ENCODE peak calls at places on chromosomes 3 and 15, in five cellular contexts. One of them, this sample, is unnamed.

GRCh38 chr3:47554335-47554734 is 24.3 kb downstream of the CSPG5 start:
- DNase-seq in neuronal stem cell: no peak
- DNase-seq in breast epithelium: no peak
- DNase-seq in uterus: no peak
- DNase-seq in endodermal cell: no peak
- DNase-seq in this sample: no peak

GRCh38 chr3:87227104-87227834 is at the start of gene CHMP2B:
- DNase-seq in neuronal stem cell: peak; percentile 89
- DNase-seq in breast epithelium: peak; percentile 93
- DNase-seq in uterus: peak; percentile 93
- DNase-seq in endodermal cell: peak; percentile 97
- DNase-seq in this sample: peak; percentile 95

GRCh38 chr3:122021811-122022401 is at the start of gene ILDR1:
- DNase-seq in neuronal stem cell: no peak
- DNase-seq in breast epithelium: peak; percentile 56
- DNase-seq in uterus: no peak
- DNase-seq in endodermal cell: peak; percentile 81
- DNase-seq in this sample: peak; percentile 19

GRCh38 chr3:129549805-129550204 is 6.8 kb downstream of the H1-8 start:
- DNase-seq in neuronal stem cell: no peak
- DNase-seq in breast epithelium: no peak
- DNase-seq in uterus: no peak
- DNase-seq in endodermal cell: no peak
- DNase-seq in this sample: no peak

GRCh38 chr3:22349445-22349844 is 598.4 kb upstream of the ZNF385D start:
- DNase-seq in neuronal stem cell: no peak
- DNase-seq in breast epithelium: no peak
- DNase-seq in uterus: no peak
- DNase-seq in endodermal cell: no peak
- DNase-seq in this sample: no peak

GRCh38 chr15:68445351-68445750 is 13.4 kb upstream of the ITGA11 start:
- DNase-seq in neuronal stem cell: no peak
- DNase-seq in breast epithelium: no peak
- DNase-seq in uterus: no peak
- DNase-seq in endodermal cell: no peak
- DNase-seq in this sample: no peak

GRCh38 chr3:128449111-128449638 is 17.5 kb downstream of the DNAJB8 start:
- DNase-seq in neuronal stem cell: no peak
- DNase-seq in breast epithelium: no peak
- DNase-seq in uterus: no peak
- DNase-seq in endodermal cell: no peak
- DNase-seq in this sample: no peak

GRCh38 chr3:179973931-179974361 is 62.8 kb downstream of the PEX5L start:
- DNase-seq in neuronal stem cell: peak; percentile 59
- DNase-seq in breast epithelium: no peak
- DNase-seq in uterus: no peak
- DNase-seq in endodermal cell: peak; percentile 69
- DNase-seq in this sample: no peak

GRCh38 chr15:22810735-22811338 is 24.4 kb downstream of the NIPA1 start:
- DNase-seq in neuronal stem cell: no peak
- DNase-seq in breast epithelium: no peak
- DNase-seq in uterus: no peak
- DNase-seq in endodermal cell: no peak
- DNase-seq in this sample: no peak

GRCh38 chr3:177131927-177132636 is 65.2 kb downstream of the TBL1XR1 start:
- DNase-seq in neuronal stem cell: no peak
- DNase-seq in breast epithelium: no peak
- DNase-seq in uterus: no peak
- DNase-seq in endodermal cell: no peak
- DNase-seq in this sample: no peak

GRCh38 chr15:47725924-47726323 is 8.6 kb downstream of the SEMA6D start:
- DNase-seq in neuronal stem cell: no peak
- DNase-seq in breast epithelium: no peak
- DNase-seq in uterus: no peak
- DNase-seq in endodermal cell: no peak
- DNase-seq in this sample: no peak

GRCh38 chr15:75732809-75733451 is 20.3 kb upstream of the CSPG4 start:
- DNase-seq in neuronal stem cell: peak; percentile 67
- DNase-seq in breast epithelium: no peak
- DNase-seq in uterus: peak; percentile 85
- DNase-seq in endodermal cell: peak; percentile 96
- DNase-seq in this sample: peak; percentile 76

GRCh38 chr15:74788716-74789151 is 6.9 kb downstream of the CSK start:
- DNase-seq in neuronal stem cell: no peak
- DNase-seq in breast epithelium: no peak
- DNase-seq in uterus: no peak
- DNase-seq in endodermal cell: no peak
- DNase-seq in this sample: no peak

GRCh38 chr15:86877171-86877631 is 797.5 kb downstream of the AGBL1 start:
- DNase-seq in neuronal stem cell: no peak
- DNase-seq in breast epithelium: no peak
- DNase-seq in uterus: no peak
- DNase-seq in endodermal cell: no peak
- DNase-seq in this sample: no peak

GRCh38 chr3:105970283-105970682 is 101.5 kb upstream of the CBLB start:
- DNase-seq in neuronal stem cell: no peak
- DNase-seq in breast epithelium: peak; percentile 52
- DNase-seq in uterus: no peak
- DNase-seq in endodermal cell: no peak
- DNase-seq in this sample: peak; percentile 96

GRCh38 chr15:99446565-99447496 is 119.0 kb upstream of the MEF2A start:
- DNase-seq in neuronal stem cell: no peak
- DNase-seq in breast epithelium: no peak
- DNase-seq in uterus: peak; percentile 10
- DNase-seq in endodermal cell: peak; percentile 52
- DNase-seq in this sample: no peak

GRCh38 chr3:129618186-129618820 is 11.8 kb upstream of the PLXND1 start:
- DNase-seq in neuronal stem cell: no peak
- DNase-seq in breast epithelium: no peak
- DNase-seq in uterus: no peak
- DNase-seq in endodermal cell: no peak
- DNase-seq in this sample: no peak

GRCh38 chr15:39392469-39393047 is 188.3 kb upstream of the THBS1 start:
- DNase-seq in neuronal stem cell: no peak
- DNase-seq in breast epithelium: no peak
- DNase-seq in uterus: no peak
- DNase-seq in endodermal cell: no peak
- DNase-seq in this sample: no peak

GRCh38 chr3:138511990-138512389 is 77.6 kb downstream of the ESYT3 start:
- DNase-seq in neuronal stem cell: no peak
- DNase-seq in breast epithelium: no peak
- DNase-seq in uterus: no peak
- DNase-seq in endodermal cell: no peak
- DNase-seq in this sample: no peak

GRCh38 chr3:180617049-180617448 is 15.1 kb downstream of the TTC14 start:
- DNase-seq in neuronal stem cell: no peak
- DNase-seq in breast epithelium: no peak
- DNase-seq in uterus: no peak
- DNase-seq in endodermal cell: no peak
- DNase-seq in this sample: no peak

GRCh38 chr3:128112406-128112968 is 11.1 kb downstream of the RUVBL1 start:
- DNase-seq in neuronal stem cell: no peak
- DNase-seq in breast epithelium: no peak
- DNase-seq in uterus: no peak
- DNase-seq in endodermal cell: no peak
- DNase-seq in this sample: no peak

GRCh38 chr3:150059241-150059640 is 88.5 kb upstream of the PFN2 start:
- DNase-seq in neuronal stem cell: no peak
- DNase-seq in breast epithelium: no peak
- DNase-seq in uterus: no peak
- DNase-seq in endodermal cell: no peak
- DNase-seq in this sample: no peak

GRCh38 chr3:71444028-71444860 is 139.3 kb downstream of the FOXP1 start:
- DNase-seq in neuronal stem cell: no peak
- DNase-seq in breast epithelium: peak; percentile 69
- DNase-seq in uterus: no peak
- DNase-seq in endodermal cell: no peak
- DNase-seq in this sample: no peak

GRCh38 chr15:43912991-43913927 is 86.5 kb downstream of the WDR76 start:
- DNase-seq in neuronal stem cell: no peak
- DNase-seq in breast epithelium: no peak
- DNase-seq in uterus: peak; percentile 27
- DNase-seq in endodermal cell: no peak
- DNase-seq in this sample: peak; percentile 97

GRCh38 chr3:172607305-172608121 is 84.3 kb upstream of the TNFSF10 start:
- DNase-seq in neuronal stem cell: no peak
- DNase-seq in breast epithelium: no peak
- DNase-seq in uterus: no peak
- DNase-seq in endodermal cell: peak; percentile 87
- DNase-seq in this sample: peak; percentile 94

GRCh38 chr3:192481638-192482037 is 245.7 kb downstream of the FGF12 start:
- DNase-seq in neuronal stem cell: no peak
- DNase-seq in breast epithelium: no peak
- DNase-seq in uterus: no peak
- DNase-seq in endodermal cell: no peak
- DNase-seq in this sample: no peak

GRCh38 chr3:147267431-147267830 is 138.9 kb downstream of the ZIC4 start:
- DNase-seq in neuronal stem cell: no peak
- DNase-seq in breast epithelium: no peak
- DNase-seq in uterus: no peak
- DNase-seq in endodermal cell: no peak
- DNase-seq in this sample: no peak

GRCh38 chr15:86690566-86690965 is 610.9 kb downstream of the AGBL1 start:
- DNase-seq in neuronal stem cell: no peak
- DNase-seq in breast epithelium: no peak
- DNase-seq in uterus: no peak
- DNase-seq in endodermal cell: no peak
- DNase-seq in this sample: no peak

GRCh38 chr3:71979155-71979554 is 194.2 kb upstream of the PROK2 start:
- DNase-seq in neuronal stem cell: no peak
- DNase-seq in breast epithelium: no peak
- DNase-seq in uterus: no peak
- DNase-seq in endodermal cell: no peak
- DNase-seq in this sample: no peak

GRCh38 chr3:53230041-53230621 is 25.7 kb downstream of the TKT start:
- DNase-seq in neuronal stem cell: no peak
- DNase-seq in breast epithelium: no peak
- DNase-seq in uterus: no peak
- DNase-seq in endodermal cell: peak; percentile 82
- DNase-seq in this sample: no peak

GRCh38 chr3:63576826-63577225 is 75.6 kb upstream of the SNTN start:
- DNase-seq in neuronal stem cell: no peak
- DNase-seq in breast epithelium: no peak
- DNase-seq in uterus: no peak
- DNase-seq in endodermal cell: peak; percentile 56
- DNase-seq in this sample: no peak

DNA sequence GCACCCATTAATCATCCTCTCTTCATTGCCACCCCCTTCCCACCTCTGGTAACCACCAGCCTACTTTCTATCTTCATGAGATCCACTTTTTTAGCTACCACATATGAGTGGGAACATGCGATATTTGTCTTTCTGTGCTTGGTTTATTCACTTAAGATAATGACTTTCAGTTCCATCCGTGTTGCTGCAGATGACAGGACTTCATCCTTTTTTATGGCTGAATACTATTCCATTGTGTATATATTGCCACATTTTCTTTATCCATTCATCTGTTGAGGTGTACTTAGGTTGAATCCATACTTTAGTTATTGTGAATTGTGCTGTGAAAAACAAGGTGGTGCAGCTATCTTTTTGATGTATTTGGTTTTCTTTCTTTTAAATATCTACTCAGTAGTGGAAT is 53.3 kb upstream of the NR2C2 start:
- DNase-seq in neuronal stem cell: no peak
- DNase-seq in breast epithelium: no peak
- DNase-seq in uterus: no peak
- DNase-seq in endodermal cell: no peak
- DNase-seq in this sample: no peak
- H3K4me1 ChIP-seq in neuronal stem cell: no peaks in the 10 kb centered on the region
- H3K4me1 ChIP-seq in breast epithelium: no peaks in the 10 kb centered on the region
- H3K4me1 ChIP-seq in uterus: no peaks in the 10 kb centered on the region
- H3K4me1 ChIP-seq in endodermal cell: no peaks in the 10 kb centered on the region
- H3K4me1 ChIP-seq in this sample: no peaks in the 10 kb centered on the region

GRCh38 chr3:50158747-50159146 is 3.6 kb downstream of the SEMA3F start:
- DNase-seq in neuronal stem cell: no peak
- DNase-seq in breast epithelium: no peak
- DNase-seq in uterus: no peak
- DNase-seq in endodermal cell: no peak
- DNase-seq in this sample: no peak

GRCh38 chr3:50161320-50161719 is 6.2 kb downstream of the SEMA3F start:
- DNase-seq in neuronal stem cell: no peak
- DNase-seq in breast epithelium: no peak
- DNase-seq in uterus: no peak
- DNase-seq in endodermal cell: no peak
- DNase-seq in this sample: no peak

GRCh38 chr3:50162034-50162883 is 7.1 kb downstream of the SEMA3F start:
- DNase-seq in neuronal stem cell: no peak
- DNase-seq in breast epithelium: no peak
- DNase-seq in uterus: no peak
- DNase-seq in endodermal cell: no peak
- DNase-seq in this sample: no peak

GRCh38 chr3:50157821-50158556 is 2.9 kb downstream of the SEMA3F start:
- DNase-seq in neuronal stem cell: no peak
- DNase-seq in breast epithelium: no peak
- DNase-seq in uterus: no peak
- DNase-seq in endodermal cell: no peak
- DNase-seq in this sample: peak; percentile 32

GRCh38 chr3:50160561-50160983 is 5.4 kb downstream of the SEMA3F start:
- DNase-seq in neuronal stem cell: no peak
- DNase-seq in breast epithelium: no peak
- DNase-seq in uterus: peak; percentile 50
- DNase-seq in endodermal cell: peak; percentile 78
- DNase-seq in this sample: peak; percentile 43
- H3K4me1 ChIP-seq in neuronal stem cell: peaks cover 41% of the 10 kb centered on the region
- H3K4me1 ChIP-seq in breast epithelium: peaks cover 21% of the 10 kb centered on the region
- H3K4me1 ChIP-seq in uterus: peaks cover 9% of the 10 kb centered on the region
- H3K4me1 ChIP-seq in endodermal cell: peaks cover 33% of the 10 kb centered on the region
- H3K4me1 ChIP-seq in this sample: peaks cover 34% of the 10 kb centered on the region

GRCh38 chr3:45599984-45600650 is 5.6 kb downstream of the LIMD1 start:
- DNase-seq in neuronal stem cell: no peak
- DNase-seq in breast epithelium: no peak
- DNase-seq in uterus: no peak
- DNase-seq in endodermal cell: no peak
- DNase-seq in this sample: no peak
- H3K4me1 ChIP-seq in neuronal stem cell: peaks cover 11% of the 10 kb centered on the region
- H3K4me1 ChIP-seq in breast epithelium: peaks cover 24% of the 10 kb centered on the region
- H3K4me1 ChIP-seq in uterus: peaks cover 11% of the 10 kb centered on the region
- H3K4me1 ChIP-seq in endodermal cell: peaks cover 4% of the 10 kb centered on the region
- H3K4me1 ChIP-seq in this sample: peaks cover 12% of the 10 kb centered on the region

DNA sequence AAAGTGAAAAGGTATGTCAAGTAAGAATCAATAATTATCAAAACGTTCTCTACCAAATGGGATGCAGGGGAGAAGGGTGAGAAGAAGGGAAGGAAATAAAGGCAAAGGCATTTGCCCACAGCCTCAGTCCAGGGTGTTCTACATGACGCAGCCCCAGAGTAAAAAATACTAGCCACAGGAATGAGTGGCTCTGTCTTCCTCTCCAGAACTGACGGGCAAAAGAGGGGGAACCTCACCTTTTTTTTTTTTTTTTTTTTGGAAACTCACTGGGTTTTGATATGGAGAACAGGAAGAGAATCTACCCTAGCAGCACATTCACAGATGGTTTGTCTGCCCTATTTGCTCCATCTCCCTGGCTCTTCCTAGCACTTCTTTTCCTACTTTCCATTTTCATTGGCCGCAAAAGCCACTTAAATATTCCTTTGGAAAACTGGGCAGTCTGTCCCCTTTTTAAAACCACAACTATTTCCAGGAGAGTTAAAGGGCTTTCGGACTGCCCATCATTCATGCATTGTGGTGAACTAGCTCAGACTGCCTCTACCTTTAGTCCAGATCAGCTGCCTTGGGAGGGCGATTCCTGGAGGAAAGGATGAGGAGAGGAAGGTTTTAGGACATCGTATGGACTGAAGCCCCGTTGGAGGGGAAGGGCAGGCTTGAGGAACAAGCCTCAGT is 28.2 kb downstream of the B3GNT5 start:
- DNase-seq in neuronal stem cell: no peak
- DNase-seq in breast epithelium: no peak
- DNase-seq in uterus: no peak
- DNase-seq in endodermal cell: no peak
- DNase-seq in this sample: no peak
- H3K4me1 ChIP-seq in neuronal stem cell: no peaks in the 10 kb centered on the region
- H3K4me1 ChIP-seq in breast epithelium: peaks cover 6% of the 10 kb centered on the region
- H3K4me1 ChIP-seq in uterus: peaks cover 5% of the 10 kb centered on the region
- H3K4me1 ChIP-seq in endodermal cell: no peaks in the 10 kb centered on the region
- H3K4me1 ChIP-seq in this sample: no peaks in the 10 kb centered on the region

This sample was measured in cardiac muscle cell.